ENCODE peak calls at places on chromosomes 4 and X, in eight cellular contexts. O, L, E, D, P, B, U and S are unnamed samples.

GRCh38 chrX:826026-826425 is 195.4 kb downstream of the SHOX start:
- DNase-seq in P (no peak), D (peak; percentile 15), U (peak; percentile 79), B (no peak), O (no peak), L (no peak), E (peak; percentile 25), S (no peak)

GRCh38 chrX:155718964-155719586 is 106.3 kb upstream of the TMLHE start:
- DNase-seq in D (peak; percentile 1), P (no peak), O (no peak), L (no peak), B (no peak), E (no peak), U (peak; percentile 1), S (no peak)

GRCh38 chr4:13544556-13545393 is 467 bp upstream of the NKX3-2 start:
- DNase-seq in O (peak; percentile 77), U (peak; percentile 60), E (peak; percentile 92), B (peak; percentile 84), L (peak; percentile 83), P (peak; percentile 65), D (peak; percentile 66), S (peak; percentile 78)

GRCh38 chr4:10114147-10114546 is 2.5 kb downstream of the WDR1 start:
- DNase-seq in D (no peak), U (no peak), P (no peak), E (no peak), L (no peak), O (no peak), B (no peak), S (no peak)

GRCh38 chrX:153336128-153336894 is 2.4 kb downstream of the ZNF275 start:
- DNase-seq in L (no peak), U (no peak), P (no peak), B (peak; percentile 77), E (peak; percentile 48), O (no peak), D (no peak), S (no peak)

GRCh38 chr4:183600189-183600685 is 58.7 kb downstream of the RWDD4 start:
- DNase-seq in D (no peak), O (no peak), P (no peak), B (no peak), U (peak; percentile 53), E (no peak), L (no peak), S (no peak)

GRCh38 chr4:159358226-159358625 is 255.3 kb downstream of the RAPGEF2 start:
- DNase-seq in L (no peak), D (peak; percentile 86), O (no peak), U (peak; percentile 89), E (no peak), B (no peak), P (no peak), S (no peak)

GRCh38 chrX:75278991-75279390 is 5.1 kb downstream of the UPRT start:
- DNase-seq in L (no peak), E (no peak), U (peak; percentile 25), D (peak; percentile 9), O (no peak), P (no peak), B (no peak), S (no peak)

GRCh38 chr4:4866833-4867744 is 7.6 kb downstream of the MSX1 start:
- DNase-seq in O (peak; percentile 77), D (no peak), E (no peak), P (no peak), U (peak; percentile 76), L (peak; percentile 61), B (no peak), S (no peak)

GRCh38 chr4:127141857-127142256 is 490.9 kb upstream of the INTU start:
- DNase-seq in L (no peak), B (no peak), E (no peak), O (no peak), D (peak; percentile 35), P (no peak), U (peak; percentile 95), S (no peak)

GRCh38 chrX:40581333-40581910 is 652 bp downstream of the ATP6AP2 start:
- DNase-seq in U (peak; percentile 57), L (no peak), B (no peak), E (no peak), D (peak; percentile 15), P (no peak), O (no peak), S (no peak)

GRCh38 chr4:123599920-123600394 is 203.4 kb downstream of the SPRY1 start:
- DNase-seq in P (peak; percentile 48), D (no peak), O (peak; percentile 58), E (no peak), B (peak; percentile 93), L (peak; percentile 38), U (peak; percentile 80), S (peak; percentile 80)

GRCh38 chr4:95304898-95305297 is 243.9 kb downstream of the UNC5C start:
- DNase-seq in U (peak; percentile 83), L (no peak), D (no peak), B (no peak), P (peak; percentile 30), E (no peak), O (no peak), S (peak; percentile 6)

GRCh38 chr4:56668267-56668666 is 12.8 kb downstream of the HOPX start:
- DNase-seq in P (no peak), E (no peak), L (no peak), B (no peak), O (no peak), D (no peak), U (no peak), S (no peak)

GRCh38 chrX:123830309-123830708 is 29.5 kb upstream of the XIAP start:
- DNase-seq in B (no peak), L (no peak), E (no peak), D (no peak), O (peak; percentile 81), P (peak; percentile 36), U (peak; percentile 39), S (peak; percentile 46)

GRCh38 chrX:140040397-140040796 is 75.1 kb upstream of the CXorf66 start:
- DNase-seq in O (peak; percentile 61), D (peak; percentile 13), U (no peak), L (no peak), B (no peak), P (no peak), E (no peak), S (peak; percentile 38)

GRCh38 chr4:1459081-1459480 is 52.8 kb upstream of the NKX1-1 start:
- DNase-seq in O (no peak), D (no peak), E (peak; percentile 69), P (no peak), L (no peak), U (no peak), B (no peak), S (no peak)

GRCh38 chr4:38856524-38857337 is at the start of gene TLR6:
- DNase-seq in P (peak; percentile 38), U (peak; percentile 81), L (peak; percentile 54), B (no peak), E (no peak), O (peak; percentile 84), D (peak; percentile 64), S (peak; percentile 62)

GRCh38 chrX:103730746-103731508 is 20.2 kb downstream of the TMEM31 start:
- DNase-seq in B (no peak), L (no peak), P (no peak), U (peak; percentile 94), O (no peak), D (peak; percentile 87), E (no peak), S (no peak)

GRCh38 chrX:17635231-17635630 is 102.1 kb upstream of the SCML1 start:
- DNase-seq in E (peak; percentile 88), O (peak; percentile 45), L (peak; percentile 70), P (no peak), B (no peak), U (peak; percentile 82), D (no peak), S (peak; percentile 85)

DNA sequence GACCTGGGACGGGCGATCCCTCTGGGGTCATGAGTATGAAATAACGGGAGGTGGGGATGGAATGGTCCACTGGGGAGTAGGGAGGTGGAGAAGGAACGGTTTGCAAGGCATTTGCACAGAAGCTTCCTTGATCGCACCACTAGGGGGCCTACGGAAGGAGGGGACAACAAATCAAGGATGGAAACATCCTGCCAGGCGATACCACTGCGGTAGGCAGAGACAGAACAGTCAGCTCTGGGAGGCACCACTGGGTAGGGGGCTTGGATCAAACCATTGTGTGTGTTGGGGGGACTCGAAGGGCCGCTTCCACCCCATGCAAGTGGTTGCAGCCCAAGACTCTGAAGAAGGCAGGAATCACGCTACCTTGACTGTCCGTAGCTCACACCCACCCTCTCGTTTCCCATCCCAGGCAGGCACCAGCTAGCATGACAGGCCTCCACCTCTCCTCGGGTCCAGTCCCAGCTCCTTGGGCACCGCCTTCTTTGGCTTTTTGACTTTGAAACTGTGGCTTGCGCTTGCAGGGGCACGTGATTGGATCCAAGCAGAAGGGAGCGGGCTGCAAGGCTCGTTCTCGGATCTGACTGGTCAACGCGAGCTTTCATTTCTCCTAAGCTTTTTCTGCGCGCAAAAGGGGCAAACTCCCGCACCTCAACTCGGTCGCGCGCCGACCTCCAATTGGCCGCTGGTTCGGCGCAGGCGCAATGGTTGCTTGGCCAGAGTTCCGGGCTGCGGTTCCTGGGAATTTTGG is 28.4 kb downstream of the GAGE1 start:
- DNase-seq in B (no peak), O (no peak), D (no peak), L (no peak), P (no peak), E (no peak), U (no peak), S (no peak)
- TF ChIP-seq CTCF in B (no peak), O (no peak), D (no peak), L (peak; percentile 31), P (no peak), E (no peak), U (no peak), S (no peak)

GRCh38 chrX:131895807-131896206 is 127.3 kb upstream of the STK26 start:
- DNase-seq in L (no peak), P (no peak), B (no peak), O (no peak), D (no peak), E (no peak), U (no peak), S (no peak)
- TF ChIP-seq CTCF in L (no peak), P (no peak), B (no peak), O (no peak), D (no peak), E (no peak), U (no peak), S (no peak)

DNA sequence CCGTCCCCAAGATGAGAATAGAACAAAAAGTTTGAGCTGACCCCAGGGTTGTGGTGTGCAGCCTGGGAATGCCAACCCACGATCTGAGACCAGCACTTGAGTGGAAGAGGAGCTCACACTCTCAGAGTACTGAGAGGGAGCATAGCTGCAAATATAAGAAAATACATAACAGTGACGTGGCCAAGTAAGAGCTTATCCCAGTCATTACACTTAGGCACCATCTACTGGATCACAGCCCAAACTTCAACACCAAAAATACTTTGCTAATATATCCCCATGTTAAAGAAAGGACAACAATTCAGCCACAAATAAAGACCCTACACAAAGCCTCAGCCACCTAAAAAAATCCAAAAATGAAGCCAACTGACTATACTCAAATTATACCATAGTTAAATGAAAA is 33.3 kb upstream of the CXCL6 start:
- DNase-seq in E (no peak), B (no peak), P (no peak), D (no peak), L (no peak), O (no peak), U (peak; percentile 60), S (no peak)
- TF ChIP-seq CTCF in E (no peak), B (no peak), P (no peak), D (no peak), L (no peak), O (no peak), U (peak; percentile 29), S (no peak)

GRCh38 chr4:154858166-154858565 is 77.1 kb downstream of the RBM46 start:
- DNase-seq in D (peak; percentile 4), E (no peak), P (no peak), B (no peak), O (no peak), U (no peak), L (no peak), S (no peak)

GRCh38 chr4:154854362-154854761 is 73.3 kb downstream of the RBM46 start:
- DNase-seq in D (peak; percentile 45), B (no peak), O (peak; percentile 32), U (peak; percentile 10), L (no peak), P (no peak), E (no peak), S (no peak)
- TF ChIP-seq CTCF in D (peak; percentile 31), B (no peak), O (peak; percentile 45), U (peak; percentile 10), L (peak; percentile 57), P (no peak), E (peak; percentile 9), S (no peak)